ENCODE peak calls at places on chromosomes 11 and 22, in eight cellular contexts. G is T-cell; W is CD4-positive, CD25-positive, alpha-beta regulatory T cell; E is natural killer cell treated with Interleukin-12 subunit alpha and Interleukin-12 subunit beta and Interleukin-15 and Interleukin-18, amount 100 ng/mL, for 72 hours; M is Right ventricle myocardium superior; K is activated CD8-positive, alpha-beta T cell treated with anti-CD3 and anti-CD28 coated beads, Interleukin-2, amount 10 ng/mL, durations not matched to agents 7 days and 5 days; S is heart right ventricle; T is stimulated activated naive CD8-positive, alpha-beta T cell treated with anti-CD3 and anti-CD28 coated beads, Interleukin-15, amount 100 ng/mL, for 72 hours. U is an unnamed sample.

GRCh38 chr22:36506637-36507517 is at the start of gene FOXRED2:
- ATAC-seq in S (peak; percentile 83), K (peak; percentile 96), M (peak; percentile 90), T (peak; percentile 94), G (peak; percentile 97), E (peak; percentile 97), W (peak; percentile 96), U (peak; percentile 97)

GRCh38 chr11:69466039-69466438 is 15.4 kb upstream of the LINC01488 start:
- ATAC-seq in G (no peak), M (no peak), S (no peak), T (no peak), W (no peak), E (no peak), K (no peak), U (no peak)

GRCh38 chr11:113840932-113841664 is 34.3 kb downstream of the USP28 start:
- ATAC-seq in W (no peak), S (peak; percentile 55), T (no peak), E (no peak), M (peak; percentile 70), K (no peak), G (no peak), U (no peak)

GRCh38 chr11:8766993-8767374 is 84.4 kb downstream of the RPL27A start:
- ATAC-seq in S (peak; percentile 22), M (no peak), W (no peak), E (no peak), K (no peak), G (no peak), T (no peak), U (no peak)

GRCh38 chr11:61075891-61076290 is 26.4 kb upstream of the CD5 start:
- ATAC-seq in E (no peak), T (no peak), W (no peak), K (no peak), M (peak; percentile 77), G (no peak), S (peak; percentile 65), U (no peak)

GRCh38 chr11:120326228-120326627 is 1.1 kb downstream of the TLCD5 start:
- ATAC-seq in G (no peak), T (no peak), K (no peak), S (peak; percentile 27), M (peak; percentile 30), E (no peak), W (no peak), U (no peak)

GRCh38 chr22:40578171-40578570 is 58.3 kb downstream of the MRTFA start:
- ATAC-seq in G (peak; percentile 40), K (peak; percentile 36), S (no peak), T (peak; percentile 73), W (peak; percentile 40), E (no peak), M (no peak), U (no peak)

GRCh38 chr11:1235615-1236315 is 12.9 kb downstream of the MUC5B start:
- ATAC-seq in S (no peak), K (no peak), M (no peak), W (no peak), G (no peak), E (no peak), T (no peak), U (no peak)